ENCODE peak calls at places on chromosomes 4 and X, in eight cellular contexts. T is nephron progenitor cell, S is esophagus squamous epithelium, R is pancreas, Y is endodermal cell, C is HFFc6, W is A549, L is Calu3. H is an unnamed sample.
A peak's percentile ranks its signal among the peaks of the same experiment; 100 is the strongest.

GRCh38 chr4:136526517-136526916 is 1005.8 kb downstream of the PCDH18 start:
- DNase-seq in L (no peak), W (no peak), R (no peak), C (no peak), Y (no peak), T (no peak), S (no peak), H (no peak)

GRCh38 chr4:130028552-130028951 is 932.6 kb downstream of the C4orf33 start:
- DNase-seq in T (no peak), Y (peak; percentile 57), L (no peak), R (no peak), S (no peak), C (no peak), W (no peak), H (no peak)

GRCh38 chrX:72003811-72004750 is 93.4 kb downstream of the NHSL2 start:
- DNase-seq in T (peak; percentile 47), C (no peak), Y (peak; percentile 90), S (no peak), R (no peak), W (peak; percentile 39), L (peak; percentile 44), H (no peak)

GRCh38 chr4:81084029-81084428 is 53.5 kb downstream of the BMP3 start:
- DNase-seq in S (no peak), W (peak; percentile 10), R (no peak), T (no peak), Y (no peak), C (no peak), L (no peak), H (no peak)

GRCh38 chr4:169128902-169129301 is 118.8 kb upstream of the CBR4 start:
- DNase-seq in R (no peak), C (no peak), L (no peak), Y (no peak), T (no peak), W (no peak), S (no peak), H (no peak)

GRCh38 chrX:5726246-5726645 is 502.4 kb downstream of the NLGN4X start:
- DNase-seq in L (no peak), S (no peak), Y (no peak), W (no peak), C (peak; percentile 1), T (no peak), R (no peak), H (no peak)

GRCh38 chrX:3271485-3272186 is 74.8 kb downstream of the MXRA5 start:
- DNase-seq in R (no peak), W (peak; percentile 18), T (no peak), L (peak; percentile 17), S (no peak), Y (no peak), C (peak; percentile 67), H (no peak)

GRCh38 chr4:169133932-169134331 is 123.9 kb upstream of the CBR4 start:
- DNase-seq in W (no peak), C (no peak), T (no peak), R (no peak), S (no peak), Y (no peak), L (no peak), H (no peak)

GRCh38 chr4:162793571-162793970 is 373.1 kb downstream of the NAF1 start:
- DNase-seq in Y (no peak), C (no peak), R (no peak), T (no peak), W (no peak), S (no peak), L (no peak), H (no peak)

GRCh38 chrX:55907968-55908607 is 190.5 kb downstream of the RRAGB start:
- DNase-seq in S (no peak), T (peak; percentile 61), W (peak; percentile 4), Y (peak; percentile 88), C (peak; percentile 7), L (peak; percentile 83), R (peak; percentile 47), H (no peak)

GRCh38 chr4:600850-601515 is 24.4 kb upstream of the PDE6B start:
- DNase-seq in C (no peak), W (no peak), S (no peak), T (no peak), L (no peak), R (no peak), Y (no peak), H (no peak)

GRCh38 chrX:154044045-154044444 is 24.3 kb upstream of the IRAK1 start:
- DNase-seq in W (no peak), R (no peak), S (no peak), C (no peak), T (no peak), L (no peak), Y (no peak), H (no peak)

GRCh38 chrX:45322382-45322781 is 121.7 kb upstream of the DIPK2B start:
- DNase-seq in L (peak; percentile 45), T (peak; percentile 1), W (peak; percentile 81), Y (peak; percentile 59), R (no peak), S (no peak), C (peak; percentile 80), H (no peak)

GRCh38 chrX:29187264-29187663 is 600.0 kb downstream of the IL1RAPL1 start:
- DNase-seq in L (no peak), S (no peak), C (no peak), T (no peak), W (no peak), R (no peak), Y (no peak), H (no peak)
- TF ChIP-seq CTCF in L (no peak), S (no peak), C (no peak), T (no peak), W (no peak), R (no peak), Y (no peak), H (no peak)

DNA sequence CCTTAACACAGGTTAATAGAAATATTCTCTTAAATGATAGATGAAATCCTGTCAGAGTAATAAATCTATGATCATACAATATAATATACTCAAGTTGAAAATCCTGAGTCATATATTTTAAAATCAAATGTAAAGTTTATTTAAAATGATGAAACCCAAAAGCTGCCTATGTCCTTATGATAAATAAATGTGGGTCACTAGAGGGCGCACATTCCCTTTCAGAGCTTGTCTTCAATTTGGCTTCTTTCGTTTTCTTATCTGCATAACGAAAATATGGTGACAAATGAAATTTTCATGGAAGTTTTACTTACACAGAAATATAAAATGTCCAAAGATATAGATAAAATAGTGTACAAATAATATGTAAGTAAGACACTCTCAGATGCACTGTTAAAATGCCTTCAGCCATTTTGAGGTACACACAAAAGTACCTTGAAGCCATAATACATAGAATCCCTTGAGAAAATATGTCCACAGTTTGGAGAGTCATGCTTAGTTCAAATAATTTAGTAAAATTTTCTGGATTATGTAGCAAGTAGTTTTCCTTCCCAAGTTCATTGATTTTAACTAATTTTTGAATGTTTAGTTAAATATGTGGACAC is 680.4 kb downstream of the DMD start:
- DNase-seq in Y (peak; percentile 51), L (peak; percentile 13), W (peak; percentile 38), C (peak; percentile 3), T (peak; percentile 18), R (no peak), S (no peak), H (no peak)
- TF ChIP-seq CTCF in Y (peak; percentile 94), L (peak; percentile 43), W (peak; percentile 47), C (peak; percentile 76), T (peak; percentile 79), R (peak; percentile 49), S (peak; percentile 24), H (no peak)

GRCh38 chrX:75609361-75609760 is 86.5 kb upstream of the ZDHHC15 start:
- DNase-seq in R (no peak), C (no peak), L (no peak), S (no peak), T (no peak), Y (no peak), W (no peak), H (no peak)

DNA sequence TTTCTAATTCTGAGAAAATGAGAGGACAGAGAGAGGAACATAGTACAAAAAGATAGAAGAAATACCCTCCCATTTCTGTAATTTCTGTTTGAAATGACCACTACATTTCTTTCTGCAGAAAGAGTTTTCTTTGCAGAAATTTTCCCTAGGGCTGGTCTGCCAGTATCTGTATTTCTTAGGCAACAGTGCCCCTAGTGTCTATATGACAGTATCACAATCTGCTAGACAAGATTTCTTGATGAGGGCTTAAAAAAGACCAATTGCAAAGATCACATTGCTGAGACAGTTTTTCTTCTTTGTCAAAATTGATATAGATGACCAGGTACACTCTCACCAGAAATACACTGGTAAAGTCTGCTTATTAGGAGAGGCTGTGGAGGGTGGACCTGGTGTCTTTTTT is 81.0 kb upstream of the ZDHHC15 start:
- DNase-seq in C (peak; percentile 15), W (peak; percentile 36), Y (no peak), R (no peak), S (no peak), T (no peak), L (no peak), H (no peak)
- TF ChIP-seq CTCF in C (peak; percentile 73), W (peak; percentile 39), Y (peak; percentile 79), R (peak; percentile 68), S (peak; percentile 12), T (peak; percentile 53), L (no peak), H (no peak)

GRCh38 chr4:2501034-2501594 is 32.2 kb downstream of the RNF4 start:
- DNase-seq in T (no peak), Y (no peak), C (no peak), S (no peak), R (no peak), L (no peak), W (no peak), H (no peak)
- TF ChIP-seq CTCF in T (no peak), Y (no peak), C (no peak), S (no peak), R (no peak), L (no peak), W (no peak), H (no peak)

GRCh38 chrX:54785901-54786300 is 12.2 kb downstream of the ITIH6 start:
- DNase-seq in Y (peak; percentile 78), W (peak; percentile 21), T (no peak), S (no peak), R (no peak), L (peak; percentile 26), C (no peak), H (no peak)
- TF ChIP-seq CTCF in Y (peak; percentile 67), W (no peak), T (peak; percentile 14), S (no peak), R (no peak), L (no peak), C (peak; percentile 49), H (no peak)

GRCh38 chrX:17744896-17745523 is 7.7 kb downstream of the SCML1 start:
- DNase-seq in W (peak; percentile 4), T (no peak), C (no peak), R (no peak), Y (no peak), L (no peak), S (no peak), H (no peak)
- TF ChIP-seq CTCF in W (peak; percentile 65), T (peak; percentile 1), C (peak; percentile 61), R (no peak), Y (peak; percentile 76), L (peak; percentile 17), S (no peak), H (no peak)

DNA sequence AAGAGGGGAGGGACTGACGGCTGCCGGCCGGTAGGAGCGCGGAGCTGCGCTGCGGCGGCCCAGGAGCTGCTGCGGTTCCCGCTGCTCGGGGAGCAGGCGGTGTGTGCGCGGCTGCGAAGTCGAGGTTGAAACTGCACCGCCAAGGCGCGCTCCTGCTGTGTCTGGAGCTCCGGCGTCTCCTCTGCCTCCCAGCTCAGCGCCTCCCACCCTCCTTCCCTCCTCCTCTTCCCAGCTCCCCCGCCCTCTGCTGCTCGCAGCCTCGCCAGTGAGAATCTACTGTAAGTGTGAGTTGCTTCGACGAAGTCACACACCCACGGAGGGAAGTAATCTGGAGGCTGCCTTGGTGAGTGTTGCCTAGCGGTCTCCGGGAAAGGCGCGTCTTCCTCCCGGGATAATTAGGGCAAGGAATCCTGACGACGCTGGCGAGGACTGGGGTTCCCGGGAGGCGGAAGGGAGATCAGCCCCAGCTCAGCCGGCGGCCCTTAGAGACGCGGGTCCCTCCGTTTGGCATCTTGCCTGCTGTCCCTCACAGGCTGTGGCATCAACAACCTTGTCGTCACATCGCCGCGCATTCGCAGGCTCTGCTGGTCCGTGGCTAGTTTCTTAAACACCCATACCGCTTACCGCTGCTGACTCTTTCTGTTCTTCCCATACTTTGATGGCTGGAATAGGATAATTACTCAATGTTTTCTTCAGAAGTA is at the start of gene EPHA5:
- DNase-seq in S (no peak), R (peak; percentile 78), Y (peak; percentile 94), W (peak; percentile 79), C (no peak), T (peak; percentile 83), L (no peak), H (no peak)
- TF ChIP-seq CTCF in S (no peak), R (no peak), Y (peak; percentile 65), W (no peak), C (no peak), T (peak; percentile 23), L (no peak), H (no peak)